ENCODE peak calls at places on chromosomes 5 and 9, in nine cellular contexts. One of them, this sample, is unnamed.

GRCh38 chr5:147223951-147224791 is 10.7 kb upstream of the STK32A start:
- DNase-seq in hepatocyte: peak; percentile 58
- DNase-seq in lower lobe of right lung: no peak
- DNase-seq in spleen: no peak
- DNase-seq in mammary epithelial cell: peak; percentile 21
- DNase-seq in HCT116: peak; percentile 36
- DNase-seq in CD8-positive, alpha-beta T cell: no peak
- DNase-seq in lung: peak; percentile 41
- DNase-seq in stomach: peak; percentile 31
- DNase-seq in this sample: peak; percentile 56

GRCh38 chr5:95621839-95622629 is 2.1 kb downstream of the GPR150 start:
- DNase-seq in hepatocyte: no peak
- DNase-seq in lower lobe of right lung: no peak
- DNase-seq in spleen: no peak
- DNase-seq in mammary epithelial cell: no peak
- DNase-seq in HCT116: no peak
- DNase-seq in CD8-positive, alpha-beta T cell: peak; percentile 20
- DNase-seq in lung: no peak
- DNase-seq in stomach: no peak
- DNase-seq in this sample: no peak

GRCh38 chr9:42852133-42852532 is 668.7 kb downstream of the SPATA31A6 start:
- DNase-seq in hepatocyte: peak; percentile 72
- DNase-seq in lower lobe of right lung: no peak
- DNase-seq in spleen: no peak
- DNase-seq in mammary epithelial cell: peak; percentile 64
- DNase-seq in HCT116: no peak
- DNase-seq in CD8-positive, alpha-beta T cell: no peak
- DNase-seq in lung: no peak
- DNase-seq in stomach: no peak
- DNase-seq in this sample: peak; percentile 3

GRCh38 chr9:36991516-36992134 is 42.4 kb downstream of the PAX5 start:
- DNase-seq in hepatocyte: no peak
- DNase-seq in lower lobe of right lung: no peak
- DNase-seq in spleen: no peak
- DNase-seq in mammary epithelial cell: peak; percentile 23
- DNase-seq in HCT116: peak; percentile 54
- DNase-seq in CD8-positive, alpha-beta T cell: no peak
- DNase-seq in lung: no peak
- DNase-seq in stomach: peak; percentile 31
- DNase-seq in this sample: peak; percentile 47

GRCh38 chr5:56838409-56839039 is 23.2 kb downstream of the MAP3K1 start:
- DNase-seq in hepatocyte: peak; percentile 47
- DNase-seq in lower lobe of right lung: no peak
- DNase-seq in spleen: no peak
- DNase-seq in mammary epithelial cell: peak; percentile 58
- DNase-seq in HCT116: no peak
- DNase-seq in CD8-positive, alpha-beta T cell: no peak
- DNase-seq in lung: no peak
- DNase-seq in stomach: no peak
- DNase-seq in this sample: peak; percentile 47

GRCh38 chr9:96460470-96460869 is 10.5 kb downstream of the HABP4 start:
- DNase-seq in hepatocyte: no peak
- DNase-seq in lower lobe of right lung: no peak
- DNase-seq in spleen: no peak
- DNase-seq in mammary epithelial cell: no peak
- DNase-seq in HCT116: no peak
- DNase-seq in CD8-positive, alpha-beta T cell: no peak
- DNase-seq in lung: no peak
- DNase-seq in stomach: no peak
- DNase-seq in this sample: no peak

GRCh38 chr5:149846021-149846420 is 98.6 kb downstream of the PDE6A start:
- DNase-seq in hepatocyte: no peak
- DNase-seq in lower lobe of right lung: no peak
- DNase-seq in spleen: peak; percentile 32
- DNase-seq in mammary epithelial cell: no peak
- DNase-seq in HCT116: no peak
- DNase-seq in CD8-positive, alpha-beta T cell: no peak
- DNase-seq in lung: no peak
- DNase-seq in stomach: no peak
- DNase-seq in this sample: no peak

GRCh38 chr5:59769041-59769360 is 124.5 kb downstream of the PDE4D start:
- DNase-seq in hepatocyte: no peak
- DNase-seq in lower lobe of right lung: no peak
- DNase-seq in spleen: no peak
- DNase-seq in mammary epithelial cell: no peak
- DNase-seq in HCT116: no peak
- DNase-seq in CD8-positive, alpha-beta T cell: no peak
- DNase-seq in lung: no peak
- DNase-seq in stomach: no peak
- DNase-seq in this sample: no peak

GRCh38 chr5:168434746-168435321 is 51.4 kb upstream of the RARS1 start:
- DNase-seq in hepatocyte: no peak
- DNase-seq in lower lobe of right lung: no peak
- DNase-seq in spleen: no peak
- DNase-seq in mammary epithelial cell: no peak
- DNase-seq in HCT116: no peak
- DNase-seq in CD8-positive, alpha-beta T cell: no peak
- DNase-seq in lung: no peak
- DNase-seq in stomach: no peak
- DNase-seq in this sample: no peak

GRCh38 chr9:83477571-83477970 is 60.6 kb downstream of the FRMD3 start:
- DNase-seq in hepatocyte: no peak
- DNase-seq in lower lobe of right lung: no peak
- DNase-seq in spleen: no peak
- DNase-seq in mammary epithelial cell: no peak
- DNase-seq in HCT116: no peak
- DNase-seq in CD8-positive, alpha-beta T cell: no peak
- DNase-seq in lung: no peak
- DNase-seq in stomach: no peak
- DNase-seq in this sample: no peak

GRCh38 chr5:154577449-154577848 is 99.4 kb upstream of the HAND1 start:
- DNase-seq in hepatocyte: no peak
- DNase-seq in lower lobe of right lung: no peak
- DNase-seq in spleen: no peak
- DNase-seq in mammary epithelial cell: no peak
- DNase-seq in HCT116: peak; percentile 18
- DNase-seq in CD8-positive, alpha-beta T cell: no peak
- DNase-seq in lung: no peak
- DNase-seq in stomach: no peak
- DNase-seq in this sample: no peak

GRCh38 chr5:138503487-138504270 is 38.4 kb downstream of the EGR1 start:
- DNase-seq in hepatocyte: peak; percentile 80
- DNase-seq in lower lobe of right lung: no peak
- DNase-seq in spleen: no peak
- DNase-seq in mammary epithelial cell: peak; percentile 52
- DNase-seq in HCT116: peak; percentile 34
- DNase-seq in CD8-positive, alpha-beta T cell: peak; percentile 36
- DNase-seq in lung: no peak
- DNase-seq in stomach: peak; percentile 44
- DNase-seq in this sample: peak; percentile 77

GRCh38 chr5:50727149-50727496 is 60.7 kb downstream of the PARP8 start:
- DNase-seq in hepatocyte: no peak
- DNase-seq in lower lobe of right lung: no peak
- DNase-seq in spleen: no peak
- DNase-seq in mammary epithelial cell: peak; percentile 54
- DNase-seq in HCT116: no peak
- DNase-seq in CD8-positive, alpha-beta T cell: no peak
- DNase-seq in lung: no peak
- DNase-seq in stomach: peak; percentile 50
- DNase-seq in this sample: no peak

GRCh38 chr5:99949361-99949760 is 585.8 kb upstream of the FAM174A start:
- DNase-seq in hepatocyte: no peak
- DNase-seq in lower lobe of right lung: no peak
- DNase-seq in spleen: peak; percentile 40
- DNase-seq in mammary epithelial cell: no peak
- DNase-seq in HCT116: no peak
- DNase-seq in CD8-positive, alpha-beta T cell: no peak
- DNase-seq in lung: no peak
- DNase-seq in stomach: no peak
- DNase-seq in this sample: no peak

GRCh38 chr5:180850434-180851078 is 10.5 kb downstream of the ZFP62 start:
- DNase-seq in hepatocyte: no peak
- DNase-seq in lower lobe of right lung: no peak
- DNase-seq in spleen: no peak
- DNase-seq in mammary epithelial cell: no peak
- DNase-seq in HCT116: no peak
- DNase-seq in CD8-positive, alpha-beta T cell: no peak
- DNase-seq in lung: no peak
- DNase-seq in stomach: no peak
- DNase-seq in this sample: no peak
- H3K27me3 ChIP-seq in hepatocyte: no peaks in the 10 kb centered on the region
- H3K27me3 ChIP-seq in lower lobe of right lung: no peaks in the 10 kb centered on the region
- H3K27me3 ChIP-seq in spleen: no peaks in the 10 kb centered on the region
- H3K27me3 ChIP-seq in mammary epithelial cell: no peaks in the 10 kb centered on the region
- H3K27me3 ChIP-seq in HCT116: no peaks in the 10 kb centered on the region
- H3K27me3 ChIP-seq in CD8-positive, alpha-beta T cell: no peaks in the 10 kb centered on the region
- H3K27me3 ChIP-seq in lung: no peaks in the 10 kb centered on the region
- H3K27me3 ChIP-seq in stomach: no peaks in the 10 kb centered on the region
- H3K27me3 ChIP-seq in this sample: no peaks in the 10 kb centered on the region

GRCh38 chr9:136545966-136546696 is at the start of gene NOTCH1:
- DNase-seq in hepatocyte: peak; percentile 93
- DNase-seq in lower lobe of right lung: peak; percentile 96
- DNase-seq in spleen: peak; percentile 99
- DNase-seq in mammary epithelial cell: peak; percentile 96
- DNase-seq in HCT116: peak; percentile 87
- DNase-seq in CD8-positive, alpha-beta T cell: peak; percentile 83
- DNase-seq in lung: peak; percentile 94
- DNase-seq in stomach: peak; percentile 93
- DNase-seq in this sample: peak; percentile 96
- TF ChIP-seq CTCF in hepatocyte: no peak
- TF ChIP-seq CTCF in lower lobe of right lung: no peak
- TF ChIP-seq CTCF in spleen: no peak
- TF ChIP-seq CTCF in mammary epithelial cell: no peak
- TF ChIP-seq CTCF in HCT116: no peak
- TF ChIP-seq CTCF in CD8-positive, alpha-beta T cell: no peak
- TF ChIP-seq CTCF in lung: no peak
- TF ChIP-seq CTCF in stomach: no peak
- TF ChIP-seq CTCF in this sample: no peak

DNA sequence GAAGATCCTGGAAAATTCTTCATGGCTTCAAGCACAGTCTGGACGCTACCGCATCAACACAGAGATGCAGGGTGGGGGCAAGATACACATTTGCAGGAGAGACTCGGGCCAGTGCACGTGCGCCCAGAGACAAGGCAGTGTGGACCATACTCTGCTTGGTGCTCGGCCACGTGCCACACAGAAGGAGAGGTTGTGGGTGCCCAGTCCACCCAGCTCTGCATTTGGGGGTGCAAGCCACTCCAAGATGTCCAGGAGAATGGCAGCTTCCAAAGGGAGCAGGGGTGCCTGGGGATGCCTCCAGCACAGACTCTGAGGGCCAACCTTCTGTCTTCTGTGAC is 4.3 kb downstream of the NKD2 start:
- DNase-seq in hepatocyte: no peak
- DNase-seq in lower lobe of right lung: peak; percentile 24
- DNase-seq in spleen: peak; percentile 56
- DNase-seq in mammary epithelial cell: no peak
- DNase-seq in HCT116: no peak
- DNase-seq in CD8-positive, alpha-beta T cell: no peak
- DNase-seq in lung: no peak
- DNase-seq in stomach: no peak
- DNase-seq in this sample: no peak
- H3K36me3 ChIP-seq in hepatocyte: no peaks in the 10 kb centered on the region
- H3K36me3 ChIP-seq in lower lobe of right lung: no peaks in the 10 kb centered on the region
- H3K36me3 ChIP-seq in spleen: no peaks in the 10 kb centered on the region
- H3K36me3 ChIP-seq in mammary epithelial cell: no peaks in the 10 kb centered on the region
- H3K36me3 ChIP-seq in HCT116: no peaks in the 10 kb centered on the region
- H3K36me3 ChIP-seq in CD8-positive, alpha-beta T cell: no peaks in the 10 kb centered on the region
- H3K36me3 ChIP-seq in lung: no peaks in the 10 kb centered on the region
- H3K36me3 ChIP-seq in stomach: no peaks in the 10 kb centered on the region
- H3K36me3 ChIP-seq in this sample: no peaks in the 10 kb centered on the region

GRCh38 chr9:133614678-133615077 is 5.5 kb upstream of the FAM163B start:
- DNase-seq in hepatocyte: no peak
- DNase-seq in lower lobe of right lung: no peak
- DNase-seq in spleen: no peak
- DNase-seq in mammary epithelial cell: no peak
- DNase-seq in HCT116: no peak
- DNase-seq in CD8-positive, alpha-beta T cell: no peak
- DNase-seq in lung: no peak
- DNase-seq in stomach: no peak
- DNase-seq in this sample: no peak

GRCh38 chr9:133612051-133612450 is 2.9 kb upstream of the FAM163B start:
- DNase-seq in hepatocyte: no peak
- DNase-seq in lower lobe of right lung: peak; percentile 8
- DNase-seq in spleen: no peak
- DNase-seq in mammary epithelial cell: no peak
- DNase-seq in HCT116: no peak
- DNase-seq in CD8-positive, alpha-beta T cell: no peak
- DNase-seq in lung: no peak
- DNase-seq in stomach: no peak
- DNase-seq in this sample: no peak

GRCh38 chr9:133614056-133614455 is 4.9 kb upstream of the FAM163B start:
- DNase-seq in hepatocyte: no peak
- DNase-seq in lower lobe of right lung: no peak
- DNase-seq in spleen: no peak
- DNase-seq in mammary epithelial cell: no peak
- DNase-seq in HCT116: no peak
- DNase-seq in CD8-positive, alpha-beta T cell: no peak
- DNase-seq in lung: no peak
- DNase-seq in stomach: no peak
- DNase-seq in this sample: no peak

GRCh38 chr9:133613396-133613795 is 4.2 kb upstream of the FAM163B start:
- DNase-seq in hepatocyte: no peak
- DNase-seq in lower lobe of right lung: no peak
- DNase-seq in spleen: no peak
- DNase-seq in mammary epithelial cell: no peak
- DNase-seq in HCT116: no peak
- DNase-seq in CD8-positive, alpha-beta T cell: no peak
- DNase-seq in lung: no peak
- DNase-seq in stomach: no peak
- DNase-seq in this sample: no peak

GRCh38 chr9:133612816-133613215 is 3.6 kb upstream of the FAM163B start:
- DNase-seq in hepatocyte: no peak
- DNase-seq in lower lobe of right lung: peak; percentile 24
- DNase-seq in spleen: no peak
- DNase-seq in mammary epithelial cell: no peak
- DNase-seq in HCT116: no peak
- DNase-seq in CD8-positive, alpha-beta T cell: no peak
- DNase-seq in lung: no peak
- DNase-seq in stomach: no peak
- DNase-seq in this sample: no peak
- H3K27me3 ChIP-seq in hepatocyte: peaks cover 53% of the 10 kb centered on the region
- H3K27me3 ChIP-seq in lower lobe of right lung: peaks cover 77% of the 10 kb centered on the region
- H3K27me3 ChIP-seq in spleen: no peaks in the 10 kb centered on the region
- H3K27me3 ChIP-seq in mammary epithelial cell: peaks cover 24% of the 10 kb centered on the region
- H3K27me3 ChIP-seq in HCT116: peaks cover 80% of the 10 kb centered on the region
- H3K27me3 ChIP-seq in CD8-positive, alpha-beta T cell: peaks cover 4% of the 10 kb centered on the region
- H3K27me3 ChIP-seq in lung: peaks cover 9% of the 10 kb centered on the region
- H3K27me3 ChIP-seq in stomach: peaks cover 37% of the 10 kb centered on the region
- H3K27me3 ChIP-seq in this sample: peaks cover 43% of the 10 kb centered on the region

This sample was measured in cardiac muscle cell.